ENCODE peak calls at places on chromosomes 16 and 17, in six cellular contexts. Y, Q, M, I, A and N are unnamed samples.

GRCh38 chr17:17732892-17733670 is 51.8 kb downstream of the RAI1 start:
- DNase-seq in Y (no peak), Q (no peak), M (peak; percentile 97), I (peak; percentile 67), A (no peak), N (no peak)

GRCh38 chr16:59573528-59574271 is 839.6 kb upstream of the GOT2 start:
- DNase-seq in Y (no peak), Q (no peak), M (peak; percentile 76), I (no peak), A (no peak), N (no peak)

GRCh38 chr17:76079577-76080206 is 710 bp downstream of the ZACN start:
- DNase-seq in Y (no peak), Q (no peak), M (peak; percentile 88), I (no peak), A (no peak), N (no peak)

GRCh38 chr17:59488805-59489204 is 76.6 kb upstream of the DHX40 start:
- DNase-seq in Y (no peak), Q (no peak), M (no peak), I (no peak), A (no peak), N (no peak)

GRCh38 chr16:27291722-27292240 is 22.0 kb upstream of the IL4R start:
- DNase-seq in Y (no peak), Q (no peak), M (no peak), I (no peak), A (no peak), N (no peak)

GRCh38 chr17:58969156-58969555 is 137.5 kb downstream of the TRIM37 start:
- DNase-seq in Y (no peak), Q (no peak), M (no peak), I (no peak), A (no peak), N (no peak)

GRCh38 chr17:62705781-62706597 is 78.5 kb downstream of the MRC2 start:
- DNase-seq in Y (no peak), Q (no peak), M (peak; percentile 56), I (no peak), A (no peak), N (no peak)

GRCh38 chr17:41528959-41529353 is 848 bp upstream of the KRT19 start:
- DNase-seq in Y (no peak), Q (no peak), M (peak; percentile 73), I (no peak), A (no peak), N (no peak)

GRCh38 chr17:75472119-75472518 is 15.7 kb downstream of the TMEM94 start:
- DNase-seq in Y (no peak), Q (no peak), M (no peak), I (no peak), A (no peak), N (no peak)

GRCh38 chr16:73124665-73125064 is 76.7 kb upstream of the ZFHX3 start:
- DNase-seq in Y (no peak), Q (no peak), M (no peak), I (no peak), A (no peak), N (no peak)

GRCh38 chr17:81018044-81018802 is 16.7 kb upstream of the BAIAP2 start:
- DNase-seq in Y (no peak), Q (peak; percentile 29), M (peak; percentile 93), I (peak; percentile 56), A (no peak), N (no peak)

DNA sequence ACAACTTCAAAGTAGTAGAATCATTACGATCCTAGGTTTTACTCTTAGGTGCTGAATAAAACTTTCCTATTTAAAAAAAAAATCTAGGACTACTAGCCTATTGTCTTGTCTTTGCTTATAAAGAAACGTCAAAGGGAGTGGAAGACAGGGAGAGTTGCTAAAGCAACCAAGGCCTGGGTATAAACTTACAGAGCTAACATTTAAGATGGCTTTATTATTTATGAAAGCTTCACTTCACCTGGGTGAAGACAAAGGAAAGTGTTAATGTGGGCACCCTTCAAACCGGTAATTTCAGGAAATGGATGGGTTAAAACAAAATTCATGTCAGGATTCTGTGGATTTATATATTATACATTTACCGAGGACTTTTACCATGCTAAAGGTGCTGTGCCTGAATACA is 2.5 kb downstream of the DUSP14 start:
- DNase-seq in Y (no peak), Q (no peak), M (no peak), I (no peak), A (no peak), N (no peak)
- H3K27ac ChIP-seq in Y (no peak overlapping the region), Q (peak overlapping the region; percentile 84), M (peak overlapping the region; percentile 97), I (peak overlapping the region; percentile 81), A (no peak overlapping the region), N (no peak overlapping the region)

GRCh38 chr17:4593021-4593797 is 8.9 kb downstream of the SMTNL2 start:
- DNase-seq in Y (no peak), Q (no peak), M (peak; percentile 85), I (no peak), A (no peak), N (no peak)

GRCh38 chr17:4591529-4591928 is 7.2 kb downstream of the SMTNL2 start:
- DNase-seq in Y (no peak), Q (no peak), M (peak; percentile 98), I (no peak), A (no peak), N (peak; percentile 25)

GRCh38 chr17:4590981-4591453 is 6.7 kb downstream of the SMTNL2 start:
- DNase-seq in Y (no peak), Q (no peak), M (peak; percentile 88), I (no peak), A (no peak), N (no peak)

GRCh38 chr17:4594406-4595349 is 10.3 kb downstream of the SMTNL2 start:
- DNase-seq in Y (no peak), Q (no peak), M (peak; percentile 90), I (no peak), A (no peak), N (no peak)

DNA sequence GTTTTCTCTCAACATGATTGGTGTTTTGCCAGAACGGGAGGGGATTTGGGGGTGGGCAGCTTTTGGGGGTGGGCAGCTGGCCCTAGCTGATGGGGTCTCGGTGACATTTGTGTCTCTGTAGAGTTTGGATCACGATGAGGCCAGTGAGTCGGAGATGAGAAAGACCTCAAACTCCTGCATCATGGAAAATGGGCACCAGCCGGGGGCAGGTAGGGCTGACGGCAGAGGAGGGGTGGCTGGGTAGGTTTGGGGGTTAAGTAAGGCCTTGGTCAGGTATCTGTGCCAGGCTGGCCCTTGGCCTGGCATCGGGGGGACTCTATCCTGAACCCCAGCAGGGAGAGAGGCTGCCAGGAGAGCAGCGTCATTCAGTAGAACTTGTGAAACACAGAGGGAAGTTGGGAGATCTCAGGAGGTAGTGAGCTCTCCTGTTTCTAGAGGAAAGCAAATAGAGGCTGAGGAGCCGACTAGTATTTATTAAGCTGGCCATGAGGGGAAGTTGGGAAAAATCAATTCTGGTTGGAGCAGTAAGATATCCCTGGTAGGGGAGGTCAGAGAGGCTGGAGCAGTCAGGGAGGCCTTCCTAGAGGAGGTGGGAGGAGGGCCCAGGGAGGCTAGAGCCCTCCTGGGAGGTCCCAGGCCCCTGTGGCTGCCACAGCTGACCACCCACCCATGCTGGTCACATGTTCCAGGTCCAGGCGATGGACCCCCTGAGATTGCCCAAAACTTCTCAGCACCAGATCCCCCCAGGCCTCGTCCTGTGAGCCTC is 8.1 kb downstream of the SMTNL2 start:
- DNase-seq in Y (no peak), Q (no peak), M (peak; percentile 86), I (no peak), A (no peak), N (no peak)
- H3K27ac ChIP-seq in Y (no peak overlapping the region), Q (no peak overlapping the region), M (no peak overlapping the region), I (no peak overlapping the region), A (no peak overlapping the region), N (no peak overlapping the region)

GRCh38 chr17:61407211-61407911 is 7.7 kb downstream of the TBX2 start:
- DNase-seq in Y (peak; percentile 6), Q (no peak), M (peak; percentile 70), I (no peak), A (no peak), N (no peak)

GRCh38 chr17:61406871-61407210 is 7.2 kb downstream of the TBX2 start:
- DNase-seq in Y (no peak), Q (no peak), M (peak; percentile 86), I (no peak), A (no peak), N (no peak)

GRCh38 chr17:61409301-61410099 is 9.9 kb downstream of the TBX2 start:
- DNase-seq in Y (peak; percentile 51), Q (peak; percentile 61), M (peak; percentile 99), I (peak; percentile 56), A (no peak), N (peak; percentile 75)

GRCh38 chr17:61410100-61410551 is 10.5 kb downstream of the TBX2 start:
- DNase-seq in Y (peak; percentile 14), Q (peak; percentile 20), M (no peak), I (no peak), A (no peak), N (no peak)

GRCh38 chr17:61408151-61409041 is 8.8 kb downstream of the TBX2 start:
- DNase-seq in Y (peak; percentile 10), Q (no peak), M (peak; percentile 86), I (no peak), A (no peak), N (no peak)
- H3K27ac ChIP-seq in Y (no peak overlapping the region), Q (peak overlapping the region; percentile 91), M (peak overlapping the region; percentile 56), I (peak overlapping the region; percentile 98), A (no peak overlapping the region), N (no peak overlapping the region)

DNA sequence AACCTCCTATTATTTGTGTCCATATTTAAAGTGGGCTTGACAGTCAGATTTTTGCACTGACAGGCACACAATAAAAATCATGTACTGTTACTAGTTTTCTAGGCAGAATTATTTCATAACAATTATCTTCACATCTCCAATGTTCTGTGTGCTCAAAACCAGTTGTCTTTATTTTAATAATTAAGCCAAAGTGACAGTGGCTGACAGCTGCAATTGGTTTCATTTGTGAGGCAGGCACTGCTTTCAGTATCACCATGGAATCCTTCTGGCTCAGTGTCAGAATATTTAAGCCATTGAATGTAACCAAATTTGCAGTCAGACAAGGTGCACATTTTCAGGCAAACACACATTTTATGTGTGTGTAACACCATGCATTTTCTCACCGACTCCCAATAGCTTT is 485.8 kb downstream of the KCNJ2 start:
- DNase-seq in Y (no peak), Q (no peak), M (no peak), I (no peak), A (no peak), N (no peak)
- H3K27ac ChIP-seq in Y (peak overlapping the region; percentile 15), Q (no peak overlapping the region), M (no peak overlapping the region), I (no peak overlapping the region), A (no peak overlapping the region), N (no peak overlapping the region)

GRCh38 chr16:10993649-10994048 is 49.3 kb downstream of the CLEC16A start:
- DNase-seq in Y (no peak), Q (no peak), M (no peak), I (no peak), A (no peak), N (no peak)
- H3K27ac ChIP-seq in Y (no peak overlapping the region), Q (no peak overlapping the region), M (peak overlapping the region; percentile 97), I (no peak overlapping the region), A (no peak overlapping the region), N (no peak overlapping the region)